ENCODE peak calls at places on chromosomes 1 and 21, in nine cellular contexts. T is left ventricle myocardium superior; Z is AG08396; I is SW480; W is iris pigment epithelial cell; D is dorsolateral prefrontal cortex; R is adipocyte; U is stimulated activated CD4-positive, alpha-beta T cell treated with anti-CD3 and anti-CD28 coated beads, Interleukin-12 subunit alpha, Interleukin-12 subunit beta, amount 100 ng/mL, for 4 hours; F is CD4-positive, alpha-beta T cell. P is an unnamed sample.

GRCh38 chr1:65528104-65528503 is 107.6 kb downstream of the LEPR start:
- DNase-seq in T (no peak), Z (no peak), I (no peak), W (no peak), D (no peak), R (peak), U (no peak), F (no peak), P (no peak)

GRCh38 chr1:50266509-50266908 is 156.7 kb downstream of the DMRTA2 start:
- DNase-seq in T (no peak), Z (no peak), I (peak), W (peak), D (no peak), R (peak), U (no peak), F (no peak), P (no peak)

GRCh38 chr1:114344656-114345055 is 166.3 kb downstream of the TRIM33 start:
- DNase-seq in T (no peak), Z (no peak), I (no peak), W (no peak), D (no peak), R (no peak), U (no peak), F (no peak), P (no peak)

GRCh38 chr1:167566766-167567165 is 13.2 kb upstream of the CREG1 start:
- DNase-seq in T (no peak), Z (no peak), I (no peak), W (no peak), D (no peak), R (no peak), U (no peak), F (no peak), P (no peak)

GRCh38 chr1:52337439-52337838 is 28.6 kb downstream of the CC2D1B start:
- DNase-seq in T (no peak), Z (no peak), I (no peak), W (no peak), D (no peak), R (no peak), U (no peak), F (no peak), P (no peak)

GRCh38 chr1:212638419-212639151 is 30.0 kb downstream of the ATF3 start:
- DNase-seq in T (peak), Z (peak), I (no peak), W (no peak), D (no peak), R (peak), U (no peak), F (no peak), P (no peak)

GRCh38 chr1:117368116-117369108 is 1.2 kb downstream of the MAN1A2 start:
- DNase-seq in T (no peak), Z (no peak), I (peak), W (no peak), D (no peak), R (peak), U (no peak), F (no peak), P (no peak)

GRCh38 chr1:241836944-241837343 is 11.1 kb upstream of the EXO1 start:
- DNase-seq in T (no peak), Z (no peak), I (no peak), W (no peak), D (no peak), R (peak), U (no peak), F (no peak), P (no peak)

GRCh38 chr1:34904236-34905097 is 25.0 kb downstream of the DLGAP3 start:
- DNase-seq in T (no peak), Z (no peak), I (no peak), W (no peak), D (peak), R (no peak), U (no peak), F (no peak), P (no peak)

GRCh38 chr1:4527819-4528218 is 126.6 kb upstream of the AJAP1 start:
- DNase-seq in T (no peak), Z (no peak), I (no peak), W (no peak), D (no peak), R (no peak), U (no peak), F (no peak), P (no peak)

GRCh38 chr1:225877570-225877969 is 4.6 kb downstream of the TMEM63A start:
- DNase-seq in T (peak), Z (peak), I (no peak), W (peak), D (peak), R (peak), U (peak), F (no peak), P (peak)

GRCh38 chr1:188433428-188433827 is 1604.7 kb downstream of the PLA2G4A start:
- DNase-seq in T (no peak), Z (no peak), I (no peak), W (peak), D (no peak), R (peak), U (no peak), F (no peak), P (no peak)

GRCh38 chr21:43981871-43982210 is 30.3 kb upstream of the TRAPPC10 start:
- DNase-seq in T (no peak), Z (no peak), I (no peak), W (no peak), D (no peak), R (no peak), U (no peak), F (no peak), P (no peak)

GRCh38 chr1:61163794-61164193 is 81.4 kb downstream of the NFIA start:
- DNase-seq in T (no peak), Z (no peak), I (no peak), W (peak), D (no peak), R (peak), U (no peak), F (no peak), P (no peak)

GRCh38 chr1:42133809-42134526 is 19.2 kb upstream of the GUCA2B start:
- DNase-seq in T (no peak), Z (no peak), I (peak), W (no peak), D (no peak), R (no peak), U (no peak), F (no peak), P (no peak)

GRCh38 chr1:215645861-215646260 is 78.8 kb downstream of the KCTD3 start:
- DNase-seq in T (no peak), Z (no peak), I (no peak), W (no peak), D (no peak), R (no peak), U (no peak), F (no peak), P (no peak)

GRCh38 chr1:156489166-156489934 is 11.2 kb downstream of the MEF2D start:
- DNase-seq in T (peak), Z (no peak), I (no peak), W (no peak), D (peak), R (no peak), U (peak), F (no peak), P (no peak)

GRCh38 chr1:81801032-81801833 is 499 bp downstream of the ADGRL2 start:
- DNase-seq in T (peak), Z (peak), I (peak), W (peak), D (peak), R (peak), U (no peak), F (no peak), P (peak)

GRCh38 chr1:209062863-209063262 is 520.7 kb upstream of the CAMK1G start:
- DNase-seq in T (no peak), Z (no peak), I (no peak), W (no peak), D (no peak), R (no peak), U (no peak), F (no peak), P (no peak)

GRCh38 chr1:222546548-222547259 is 1.2 kb downstream of the HHIPL2 start:
- DNase-seq in T (no peak), Z (peak), I (peak), W (peak), D (no peak), R (peak), U (no peak), F (no peak), P (no peak)

GRCh38 chr1:219701453-219701852 is 88.5 kb upstream of the ZC3H11B start:
- DNase-seq in T (no peak), Z (no peak), I (no peak), W (no peak), D (no peak), R (no peak), U (no peak), F (no peak), P (no peak)

GRCh38 chr21:35038772-35039145 is 10.3 kb downstream of the RUNX1 start:
- DNase-seq in T (no peak), Z (no peak), I (no peak), W (no peak), D (no peak), R (no peak), U (no peak), F (no peak), P (no peak)

GRCh38 chr1:117030271-117030877 is 28.8 kb downstream of the CD101 start:
- DNase-seq in T (no peak), Z (no peak), I (no peak), W (no peak), D (no peak), R (no peak), U (no peak), F (no peak), P (no peak)

GRCh38 chr1:63714482-63714760 is 59.4 kb upstream of the ROR1 start:
- DNase-seq in T (no peak), Z (no peak), I (no peak), W (no peak), D (no peak), R (no peak), U (no peak), F (no peak), P (no peak)

GRCh38 chr1:103517380-103518047 is 8.0 kb upstream of the RNPC3 start:
- DNase-seq in T (no peak), Z (no peak), I (no peak), W (peak), D (no peak), R (no peak), U (no peak), F (no peak), P (no peak)